ENCODE peak calls at places on chromosomes 13 and 19, in five cellular contexts. Q is SK-N-SH, T is HEK293T, U is K562, R is HepG2. L is an unnamed sample.

GRCh38 chr19:8320564-8321066 is 560 bp downstream of the NDUFA7 start:
- DNase-seq in U (no peak), T (no peak), Q (no peak), R (peak; percentile 25), L (no peak)

GRCh38 chr13:99182439-99182838 is 18.2 kb upstream of the UBAC2 start:
- DNase-seq in Q (no peak), T (no peak), U (no peak), R (no peak), L (no peak)

GRCh38 chr13:40445557-40445990 is 220.9 kb downstream of the FOXO1 start:
- DNase-seq in T (no peak), U (no peak), Q (no peak), R (no peak), L (peak; percentile 99)

GRCh38 chr19:54478677-54479266 is 5.7 kb upstream of the CDC42EP5 start:
- DNase-seq in Q (peak; percentile 57), U (no peak), T (peak; percentile 40), R (peak; percentile 59), L (no peak)

GRCh38 chr13:26477681-26478080 is 79.8 kb upstream of the WASF3 start:
- DNase-seq in R (no peak), Q (no peak), U (no peak), T (no peak), L (no peak)

GRCh38 chr13:33235564-33235963 is 50.0 kb downstream of the STARD13 start:
- DNase-seq in R (no peak), U (no peak), Q (no peak), T (no peak), L (no peak)

GRCh38 chr13:34308725-34309124 is 490.8 kb downstream of the RFC3 start:
- DNase-seq in T (no peak), R (no peak), Q (no peak), U (no peak), L (no peak)

GRCh38 chr19:14901675-14902260 is 15.8 kb upstream of the OR7A17 start:
- DNase-seq in R (no peak), T (no peak), U (no peak), Q (no peak), L (no peak)

GRCh38 chr13:43245374-43245964 is 222.1 kb downstream of the DNAJC15 start:
- DNase-seq in R (no peak), Q (no peak), U (no peak), T (no peak), L (no peak)

GRCh38 chr13:57569981-57570380 is 61.6 kb upstream of the PCDH17 start:
- DNase-seq in T (no peak), R (no peak), U (no peak), Q (no peak), L (no peak)

GRCh38 chr19:53898680-53899341 is 10.3 kb upstream of the CACNG7 start:
- DNase-seq in T (peak; percentile 88), U (peak; percentile 96), R (no peak), Q (peak; percentile 96), L (no peak)

GRCh38 chr13:99087954-99088491 is 110.2 kb upstream of the DOCK9 start:
- DNase-seq in Q (peak; percentile 53), U (no peak), R (no peak), T (no peak), L (no peak)

GRCh38 chr19:39768811-39769210 is 9.8 kb upstream of the LEUTX start:
- DNase-seq in Q (no peak), R (no peak), U (no peak), T (no peak), L (no peak)

GRCh38 chr13:106532111-106532929 is 3.1 kb downstream of the EFNB2 start:
- DNase-seq in U (no peak), R (no peak), T (no peak), Q (peak; percentile 22), L (no peak)

GRCh38 chr13:76425930-76426329 is 460.3 kb downstream of the KCTD12 start:
- DNase-seq in Q (no peak), T (no peak), R (no peak), U (no peak), L (no peak)

GRCh38 chr19:52527954-52528326 is 472 bp downstream of the ZNF808 start:
- DNase-seq in T (no peak), Q (peak; percentile 45), R (no peak), U (peak; percentile 58), L (no peak)

GRCh38 chr19:13817615-13818371 is 22.6 kb downstream of the ZSWIM4 start:
- DNase-seq in T (no peak), U (peak; percentile 94), Q (no peak), R (no peak), L (no peak)

GRCh38 chr19:8595651-8596050 is 14.9 kb downstream of the ADAMTS10 start:
- DNase-seq in Q (no peak), U (no peak), T (no peak), R (no peak), L (no peak)

GRCh38 chr19:49119411-49120324 is at the start of gene PPFIA3:
- DNase-seq in R (no peak), U (peak; percentile 53), T (peak; percentile 28), Q (peak; percentile 72), L (no peak)

GRCh38 chr13:112438094-112438493 is 61.9 kb downstream of the SPACA7 start:
- DNase-seq in Q (no peak), U (no peak), R (no peak), T (no peak), L (no peak)

GRCh38 chr13:37476874-37477273 is 121.7 kb downstream of the POSTN start:
- DNase-seq in R (no peak), Q (no peak), T (no peak), U (no peak), L (no peak)

GRCh38 chr19:17755977-17756670 is 4.8 kb downstream of the FCHO1 start:
- DNase-seq in T (peak; percentile 48), R (no peak), Q (peak; percentile 78), U (peak; percentile 73), L (peak; percentile 37)

GRCh38 chr19:46426506-46427162 is 2.1 kb downstream of the PNMA8C start:
- DNase-seq in R (peak; percentile 71), U (peak; percentile 84), T (no peak), Q (peak; percentile 94), L (no peak)

GRCh38 chr13:75621147-75621546 is 15.0 kb upstream of the LMO7 start:
- DNase-seq in R (no peak), T (no peak), U (no peak), Q (no peak), L (no peak)

GRCh38 chr19:18879579-18880373 is 16.2 kb downstream of the CERS1 start:
- DNase-seq in R (no peak), Q (peak; percentile 88), U (peak; percentile 96), T (peak; percentile 72), L (no peak)

GRCh38 chr19:55304279-55304978 is 20.6 kb downstream of the BRSK1 start:
- DNase-seq in U (peak; percentile 71), R (peak; percentile 50), Q (peak; percentile 74), T (peak; percentile 71), L (no peak)

GRCh38 chr13:109274188-109274821 is 512.1 kb downstream of the IRS2 start:
- DNase-seq in T (no peak), U (no peak), R (no peak), Q (no peak), L (no peak)

GRCh38 chr13:21594715-21595545 is 9.0 kb downstream of the MICU2 start:
- DNase-seq in U (no peak), Q (no peak), T (no peak), R (no peak), L (no peak)

GRCh38 chr13:31209172-31209818 is 9.5 kb downstream of the B3GLCT start:
- DNase-seq in U (no peak), Q (peak; percentile 83), T (peak; percentile 58), R (no peak), L (no peak)

GRCh38 chr19:41928221-41928683 is at the start of gene ERFL:
- DNase-seq in R (no peak), T (no peak), U (peak; percentile 78), Q (peak; percentile 68), L (no peak)

GRCh38 chr19:41924151-41925145 is 3.8 kb downstream of the ERFL start:
- DNase-seq in U (no peak), T (no peak), Q (no peak), R (no peak), L (no peak)

GRCh38 chr19:41925208-41926003 is 2.8 kb downstream of the ERFL start:
- DNase-seq in Q (no peak), T (no peak), R (no peak), U (no peak), L (no peak)

GRCh38 chr19:41926861-41927809 is 1.1 kb downstream of the ERFL start:
- DNase-seq in U (no peak), Q (no peak), T (no peak), R (no peak), L (no peak)

GRCh38 chr19:41926028-41926860 is 2.0 kb downstream of the ERFL start:
- DNase-seq in U (no peak), T (no peak), R (no peak), Q (peak; percentile 71), L (no peak)
- TF ChIP-seq FOXM1 in U (no peak), T (no peak), R (no peak), Q (no peak), L (no peak)

DNA sequence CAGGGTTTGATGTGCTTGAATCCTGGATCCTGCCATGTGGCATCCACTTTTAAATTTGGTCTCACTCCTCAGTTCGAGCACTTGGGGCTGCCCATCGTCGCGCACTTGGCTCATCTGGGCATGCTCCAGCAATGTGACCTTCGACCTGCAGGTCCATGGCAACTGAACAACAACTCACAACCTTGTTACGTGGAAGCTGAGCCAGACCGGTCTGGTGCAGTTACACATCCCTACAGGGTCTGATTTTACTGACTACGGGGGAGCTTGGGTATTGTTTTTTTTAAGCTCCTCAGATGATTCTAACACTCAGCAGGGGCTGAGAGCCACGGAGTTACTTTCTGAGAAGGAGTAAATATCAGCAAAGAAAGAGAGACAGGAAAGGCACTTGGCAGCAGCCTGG is 769.6 kb downstream of the UQCRFS1 start:
- DNase-seq in Q (no peak), R (no peak), U (no peak), T (no peak), L (no peak)
- TF ChIP-seq FOXM1 in Q (no peak), R (no peak), U (no peak), T (no peak), L (no peak)

GRCh38 chr19:58326501-58326913 is 287 bp upstream of the ZSCAN22 start:
- DNase-seq in Q (no peak), R (no peak), U (no peak), T (no peak), L (no peak)

GRCh38 chr19:58326914-58327726 is at the start of gene ZSCAN22:
- DNase-seq in U (peak; percentile 89), R (peak; percentile 93), T (peak; percentile 95), Q (peak; percentile 94), L (peak; percentile 68)

GRCh38 chr19:58332697-58333096 is 5.9 kb downstream of the ZSCAN22 start:
- DNase-seq in Q (no peak), R (no peak), T (no peak), U (no peak), L (no peak)

GRCh38 chr19:58328999-58329398 is 2.2 kb downstream of the ZSCAN22 start:
- DNase-seq in T (peak; percentile 37), Q (peak; percentile 61), R (no peak), U (peak; percentile 25), L (no peak)

DNA sequence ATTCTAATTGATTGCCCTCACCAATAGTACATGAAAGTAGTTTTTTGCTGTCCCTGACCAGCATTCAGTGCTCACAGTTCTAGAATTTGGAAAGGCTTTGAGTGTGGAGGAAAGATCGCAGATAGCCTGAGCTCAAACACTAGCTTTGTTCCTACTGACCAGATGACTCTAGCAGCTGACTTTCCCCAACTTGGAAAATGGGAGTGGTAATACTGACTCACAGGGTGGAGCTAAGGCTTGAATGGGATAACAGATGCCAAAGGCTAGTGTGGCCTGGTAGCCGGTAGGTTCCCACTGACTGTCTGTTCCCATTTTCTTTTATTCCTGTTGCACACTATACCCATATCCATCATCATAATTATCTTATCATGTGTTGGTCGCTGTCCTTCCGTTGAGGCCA is 3.7 kb downstream of the ZSCAN22 start:
- DNase-seq in U (peak; percentile 49), R (no peak), Q (no peak), T (no peak), L (no peak)
- TF ChIP-seq FOXM1 in U (no peak), R (no peak), Q (no peak), T (no peak), L (no peak)

GRCh38 chr13:45021250-45021649 is 31.9 kb downstream of the GPALPP1 start:
- DNase-seq in T (no peak), R (no peak), Q (no peak), U (no peak), L (no peak)
- TF ChIP-seq FOXM1 in T (no peak), R (no peak), Q (no peak), U (no peak), L (no peak)

L was measured in GM12878.